ENCODE peak calls at places on chromosomes 12 and 14, in six cellular contexts. W is A549, U is stomach, N is esophagus muscularis mucosa, C is tibial nerve, K is transverse colon. R is an unnamed sample. For H3K9me3, the result is how much of the 10 kb centered on the place peaks cover.

GRCh38 chr12:46453428-46453827 is 80.9 kb upstream of the SLC38A2 start:
- DNase-seq in W (no peak), U (no peak), N (no peak), C (no peak), K (no peak), R (no peak)

GRCh38 chr12:121669525-121669908 is at the start of gene MORN3:
- DNase-seq in W (no peak), U (no peak), N (no peak), C (no peak), K (no peak), R (no peak)

GRCh38 chr12:65712264-65713004 is 111.8 kb upstream of the HMGA2 start:
- DNase-seq in W (no peak), U (no peak), N (peak), C (no peak), K (no peak), R (no peak)

GRCh38 chr12:21607701-21608100 is 3.1 kb upstream of the GYS2 start:
- DNase-seq in W (peak), U (no peak), N (no peak), C (no peak), K (no peak), R (no peak)

GRCh38 chr12:92035477-92035876 is 110.2 kb downstream of the BTG1 start:
- DNase-seq in W (no peak), U (no peak), N (no peak), C (no peak), K (no peak), R (no peak)

GRCh38 chr12:85575115-85576096 is 260.8 kb downstream of the RASSF9 start:
- DNase-seq in W (peak), U (peak), N (no peak), C (peak), K (peak), R (no peak)

GRCh38 chr14:92690171-92691011 is 58.0 kb downstream of the LGMN start:
- DNase-seq in W (peak), U (peak), N (no peak), C (no peak), K (peak), R (peak)

GRCh38 chr12:29253916-29254625 is 105.0 kb downstream of the FAR2 start:
- DNase-seq in W (no peak), U (no peak), N (no peak), C (no peak), K (no peak), R (no peak)

GRCh38 chr12:65495233-65495632 is 216.8 kb downstream of the MSRB3 start:
- DNase-seq in W (peak), U (no peak), N (no peak), C (no peak), K (no peak), R (no peak)

GRCh38 chr14:22251090-22251489 is 337.9 kb downstream of the DAD1 start:
- DNase-seq in W (no peak), U (no peak), N (no peak), C (no peak), K (no peak), R (no peak)

GRCh38 chr12:96416033-96416790 is 16.0 kb upstream of the CDK17 start:
- DNase-seq in W (peak), U (no peak), N (no peak), C (no peak), K (no peak), R (no peak)

GRCh38 chr12:93979189-93979588 is 169.2 kb upstream of the PLXNC1 start:
- DNase-seq in W (peak), U (peak), N (no peak), C (no peak), K (peak), R (no peak)

GRCh38 chr14:71932229-71932951 is at the start of gene RGS6:
- DNase-seq in W (peak), U (peak), N (peak), C (no peak), K (peak), R (no peak)

GRCh38 chr12:68231229-68231628 is 5.6 kb upstream of the IL26 start:
- DNase-seq in W (no peak), U (no peak), N (no peak), C (no peak), K (no peak), R (no peak)

GRCh38 chr14:22882529-22883190 is 362 bp upstream of the REM2 start:
- DNase-seq in W (peak), U (peak), N (no peak), C (no peak), K (peak), R (peak)

GRCh38 chr12:8948711-8949524 is 527 bp downstream of the M6PR start:
- DNase-seq in W (peak), U (no peak), N (no peak), C (no peak), K (peak), R (no peak)

GRCh38 chr12:113462117-113462774 is 9.4 kb downstream of the LHX5 start:
- DNase-seq in W (peak), U (peak), N (peak), C (peak), K (peak), R (peak)

GRCh38 chr12:81888961-81889360 is 129.8 kb upstream of the PPFIA2 start:
- DNase-seq in W (no peak), U (no peak), N (no peak), C (no peak), K (no peak), R (no peak)

GRCh38 chr14:99042376-99043257 is 229.4 kb downstream of the BCL11B start:
- DNase-seq in W (no peak), U (peak), N (no peak), C (no peak), K (no peak), R (no peak)

GRCh38 chr14:92433407-92433806 is 80.2 kb upstream of the RIN3 start:
- DNase-seq in W (no peak), U (no peak), N (no peak), C (no peak), K (no peak), R (no peak)

GRCh38 chr12:16012086-16012485 is 101.0 kb downstream of the DERA start:
- DNase-seq in W (no peak), U (peak), N (no peak), C (no peak), K (no peak), R (peak)

GRCh38 chr12:40469736-40470135 is 222.5 kb upstream of the CNTN1 start:
- DNase-seq in W (no peak), U (no peak), N (no peak), C (no peak), K (no peak), R (no peak)

GRCh38 chr14:53902307-53902706 is 54.3 kb downstream of the BMP4 start:
- DNase-seq in W (no peak), U (no peak), N (no peak), C (no peak), K (no peak), R (no peak)

GRCh38 chr14:58098507-58098906 is 53.5 kb downstream of the ARMH4 start:
- DNase-seq in W (no peak), U (peak), N (no peak), C (no peak), K (peak), R (no peak)

GRCh38 chr12:24201258-24201970 is 251.9 kb upstream of the SOX5 start:
- DNase-seq in W (no peak), U (no peak), N (no peak), C (no peak), K (no peak), R (no peak)

GRCh38 chr12:24197517-24197916 is 248.0 kb upstream of the SOX5 start:
- DNase-seq in W (no peak), U (no peak), N (no peak), C (no peak), K (no peak), R (no peak)

GRCh38 chr12:24200013-24200412 is 250.5 kb upstream of the SOX5 start:
- DNase-seq in W (no peak), U (no peak), N (no peak), C (no peak), K (no peak), R (no peak)

GRCh38 chr12:24198070-24198469 is 248.6 kb upstream of the SOX5 start:
- DNase-seq in W (no peak), U (no peak), N (no peak), C (no peak), K (no peak), R (no peak)

GRCh38 chr12:24198936-24199644 is 249.6 kb upstream of the SOX5 start:
- DNase-seq in W (no peak), U (no peak), N (no peak), C (no peak), K (no peak), R (no peak)
- TF ChIP-seq EP300 in W (no peak), U (no peak), N (no peak), C (no peak), K (no peak), R (no peak)

DNA sequence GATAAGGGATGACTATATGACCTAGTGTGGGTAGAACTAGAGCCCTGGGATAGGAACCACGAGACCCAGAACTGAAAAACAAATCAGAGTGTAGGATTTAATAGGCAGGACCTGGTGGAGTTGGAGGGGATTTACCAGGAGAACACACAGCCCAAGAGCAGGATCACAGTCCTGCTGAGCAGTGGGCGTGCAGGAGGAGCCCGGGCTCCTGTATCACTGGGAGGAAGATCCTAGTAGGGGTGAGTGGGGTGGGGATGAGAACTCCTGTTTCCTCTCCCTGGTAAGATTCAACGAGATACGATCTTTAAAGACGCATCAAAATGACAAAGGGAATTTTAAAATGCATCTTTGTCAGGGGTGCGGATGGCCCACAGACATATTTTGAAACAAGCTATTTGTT is 220.1 kb downstream of the GALC start:
- DNase-seq in W (no peak), U (no peak), N (no peak), C (no peak), K (no peak), R (no peak)
- H3K9me3 ChIP-seq in W (under half), U (under half), N (under half), C (under half), K (under half), R (under half)

DNA sequence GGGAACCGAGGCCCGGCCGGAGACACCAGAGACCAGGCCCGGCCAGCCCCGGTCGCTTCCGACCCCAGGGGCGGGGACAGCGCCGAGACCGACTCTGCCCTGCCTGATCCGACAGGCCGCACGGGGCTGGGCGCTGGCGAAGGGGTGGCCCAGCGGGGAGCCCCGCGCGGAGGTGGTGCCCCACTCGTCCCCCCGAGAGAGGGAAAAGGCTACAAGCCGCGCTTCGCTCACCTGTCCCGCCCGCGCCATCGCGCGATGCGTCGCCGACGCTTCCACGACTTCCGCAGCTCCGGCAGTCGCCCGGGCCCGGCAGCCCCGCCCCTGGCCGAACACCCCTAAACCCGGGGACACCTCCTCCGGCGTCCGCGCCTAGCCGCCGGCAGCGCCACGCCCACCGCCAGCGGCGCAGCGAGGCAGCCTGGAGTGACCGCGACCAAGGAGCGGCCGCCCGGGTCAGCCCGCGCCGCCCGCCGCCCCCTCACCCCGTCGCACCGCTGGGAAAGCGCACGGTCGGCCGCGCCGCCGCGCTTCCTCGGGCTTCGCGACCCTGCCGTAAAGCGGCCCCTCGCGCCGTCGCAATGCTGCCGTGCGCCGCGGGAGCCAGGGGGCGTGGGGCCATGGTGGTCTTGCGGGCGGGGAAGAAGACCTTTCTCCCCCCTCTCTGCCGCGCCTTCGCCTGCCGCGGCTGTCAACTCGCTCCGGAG is at the start of the genes BAG5 and COA8:
- DNase-seq in W (peak), U (peak), N (no peak), C (no peak), K (peak), R (peak)
- TF ChIP-seq EP300 in W (no peak), U (no peak), N (no peak), C (peak), K (peak), R (no peak)

DNA sequence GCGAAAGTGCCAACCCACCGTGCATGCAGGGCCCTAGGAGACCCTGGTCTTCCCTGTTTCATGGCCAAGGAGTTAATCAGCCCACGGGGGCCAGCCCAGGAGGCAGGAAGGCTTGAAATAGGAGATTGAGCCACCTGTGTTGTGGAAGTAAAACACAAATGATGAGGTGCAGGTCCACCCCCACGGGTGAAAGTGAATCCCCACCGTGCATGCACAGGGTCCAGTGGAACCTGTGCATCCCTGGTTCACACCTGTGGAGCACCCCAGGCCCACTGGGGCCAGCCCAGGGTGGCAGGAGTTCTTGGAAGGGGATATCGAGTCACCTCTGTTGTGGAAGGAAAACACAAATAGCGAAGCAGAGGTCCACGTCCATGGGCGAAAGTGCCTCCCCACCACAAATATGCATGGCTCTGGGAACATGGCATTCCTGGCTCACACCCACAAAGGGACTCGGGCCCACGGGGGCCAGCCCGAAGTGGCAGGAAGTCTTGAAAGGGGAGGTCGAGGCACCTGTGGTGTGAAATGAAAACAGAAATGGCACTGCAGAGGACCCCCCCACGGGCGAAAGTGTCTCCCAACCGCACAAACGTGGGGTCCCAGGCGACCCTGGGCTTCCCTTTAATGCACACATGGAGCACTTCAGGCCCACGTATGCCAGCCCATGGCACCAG is 381.5 kb downstream of the ALG10 start:
- DNase-seq in W (no peak), U (peak), N (peak), C (peak), K (peak), R (peak)
- H3K9me3 ChIP-seq in W (under half), U (under half), N (half or more), C (under half), K (half or more), R (under half)

GRCh38 chr12:95102916-95103671 is 29.7 kb upstream of the NR2C1 start:
- DNase-seq in W (peak), U (no peak), N (no peak), C (no peak), K (peak), R (no peak)
- TF ChIP-seq EP300 in W (peak), U (no peak), N (no peak), C (no peak), K (no peak), R (no peak)

DNA sequence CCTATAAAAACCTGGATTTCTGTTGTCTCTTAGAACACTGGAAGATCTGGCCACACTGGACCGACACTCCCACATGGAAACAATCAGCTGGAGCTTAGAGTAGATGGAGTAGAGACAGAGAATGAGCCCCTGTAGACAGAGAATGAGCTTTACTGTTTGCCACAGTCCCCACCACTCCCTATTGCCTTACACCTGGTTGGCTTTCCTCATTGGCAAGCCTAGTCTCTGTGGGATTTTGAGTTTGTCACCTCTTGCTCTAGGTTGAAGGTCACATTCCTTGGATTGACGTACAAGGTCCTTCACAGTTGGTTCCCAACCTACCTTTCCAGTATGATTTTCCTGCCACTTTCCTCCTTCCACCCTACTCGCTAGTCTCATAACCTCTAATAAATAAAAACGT is 2.0 kb upstream of the HCAR1 start:
- DNase-seq in W (no peak), U (no peak), N (no peak), C (no peak), K (no peak), R (no peak)
- H3K9me3 ChIP-seq in W (under half), U (under half), N (under half), C (under half), K (under half), R (under half)

R was measured in sigmoid colon.